ENCODE peak calls at places on chromosomes 7 and 10, in four cellular contexts. C is OCI-LY7, S is GM23248, N is hepatocyte. Q is an unnamed sample. For H3K9me2, the result is how much of the 10 kb centered on the place peaks cover.

GRCh38 chr7:130560972-130561371 is 69.1 kb downstream of the MEST start:
- DNase-seq in S (peak), N (peak), C (peak), Q (peak)

GRCh38 chr7:11412036-11412435 is 420.0 kb downstream of the THSD7A start:
- DNase-seq in C (no peak), N (no peak), S (no peak), Q (no peak)

GRCh38 chr10:110755781-110756180 is 111.6 kb downstream of the RBM20 start:
- DNase-seq in S (peak), N (no peak), C (no peak), Q (no peak)

GRCh38 chr7:105643857-105644256 is 62.6 kb upstream of the EFCAB10 start:
- DNase-seq in C (no peak), S (no peak), N (no peak), Q (peak)

GRCh38 chr7:122528879-122529481 is 169.9 kb downstream of the RNF133 start:
- DNase-seq in C (peak), N (peak), S (peak), Q (peak)

GRCh38 chr7:155962191-155962967 is 150.1 kb upstream of the SHH start:
- DNase-seq in S (peak), C (no peak), N (no peak), Q (no peak)

GRCh38 chr10:62059424-62059913 is 158.0 kb downstream of the ARID5B start:
- DNase-seq in S (no peak), C (no peak), N (no peak), Q (no peak)

GRCh38 chr7:36961097-36961496 is 236.8 kb upstream of the AOAH start:
- DNase-seq in S (no peak), C (no peak), N (no peak), Q (no peak)

GRCh38 chr10:35172574-35172973 is 45.9 kb downstream of the CREM start:
- DNase-seq in N (no peak), C (no peak), S (peak), Q (no peak)

GRCh38 chr7:85075864-85076263 is 111.0 kb downstream of the SEMA3D start:
- DNase-seq in N (peak), C (no peak), S (no peak), Q (no peak)
- H3K9me2 ChIP-seq in N (under half), C (under half), S (under half), Q (under half)

GRCh38 chr10:132815161-132815857 is 29.4 kb upstream of the NKX6-2 start:
- DNase-seq in C (no peak), N (no peak), S (no peak), Q (no peak)
- H3K9me2 ChIP-seq in C (under half), N (under half), S (under half), Q (under half)

DNA sequence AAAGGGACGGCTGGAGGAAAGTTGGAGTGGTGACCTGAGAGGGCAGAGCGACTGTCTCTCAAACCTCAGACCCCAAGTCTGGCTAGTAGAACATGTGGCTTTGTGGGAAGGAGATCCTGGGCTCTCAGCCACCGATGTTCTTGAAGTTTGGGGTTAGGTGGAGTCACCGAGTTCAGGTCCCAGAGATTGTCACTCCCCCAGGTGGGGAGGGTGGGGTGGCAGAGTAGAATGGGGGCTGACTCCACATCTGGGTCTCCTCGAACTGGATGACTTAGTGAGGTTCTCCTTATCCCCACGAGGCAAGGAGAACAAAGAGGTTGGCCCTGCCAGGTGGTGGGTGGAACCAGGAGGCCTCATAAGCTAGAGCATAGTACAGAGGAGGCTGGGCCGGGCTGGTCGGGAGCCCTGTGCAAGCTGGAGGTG is 14.7 kb upstream of the PNLIPRP2 start:
- DNase-seq in S (no peak), N (no peak), C (no peak), Q (no peak)
- H3K9me2 ChIP-seq in S (under half), N (under half), C (under half), Q (under half)

DNA sequence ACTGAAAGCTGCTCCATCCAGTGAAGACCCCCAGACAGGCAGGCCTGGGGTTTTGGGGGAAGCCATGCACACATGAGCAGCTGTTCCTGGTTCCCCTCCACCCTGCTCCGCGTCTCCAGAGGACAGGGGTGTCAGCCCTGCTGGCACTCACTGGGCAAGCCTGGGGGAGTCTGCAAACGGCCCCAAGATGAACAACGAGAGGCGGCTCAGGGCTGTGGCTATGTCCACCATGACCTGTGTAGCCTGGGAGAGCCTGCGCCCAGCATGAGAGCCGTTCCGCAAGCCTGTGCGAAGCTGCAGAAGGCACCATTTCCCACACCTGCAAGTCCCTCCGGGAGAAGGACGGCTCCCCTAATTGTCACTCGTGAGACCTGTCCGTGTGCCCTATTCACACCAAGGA is 59.5 kb downstream of the DPYSL4 start:
- DNase-seq in S (no peak), C (no peak), N (no peak), Q (no peak)
- H3K9me2 ChIP-seq in S (under half), C (under half), N (under half), Q (under half)

GRCh38 chr10:124240721-124241350 is 147.4 kb upstream of the CHST15 start:
- DNase-seq in N (no peak), C (no peak), S (no peak), Q (peak)
- H3K9me2 ChIP-seq in N (under half), C (under half), S (under half), Q (under half)

DNA sequence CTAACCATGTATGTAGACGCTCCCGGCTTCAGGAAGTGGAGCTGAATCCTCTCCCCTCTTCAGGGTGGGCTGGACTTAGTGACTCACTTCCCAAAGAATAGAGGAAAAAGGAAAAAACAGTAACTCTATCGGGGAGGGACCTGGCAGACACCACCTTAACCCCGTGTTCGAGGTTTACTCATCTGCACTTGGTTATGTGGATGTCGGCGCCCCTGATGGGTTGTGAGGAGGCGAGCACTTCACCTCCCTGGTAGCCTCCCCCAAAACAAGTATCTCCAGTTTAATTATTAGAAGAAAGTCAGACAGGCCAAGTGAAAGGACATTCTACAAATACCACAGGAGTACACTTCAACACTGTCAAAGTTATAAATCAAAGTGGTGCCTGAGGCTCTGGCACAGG is 559.7 kb downstream of the TCERG1L start:
- DNase-seq in C (no peak), S (no peak), N (no peak), Q (no peak)
- H3K9me2 ChIP-seq in C (under half), S (under half), N (under half), Q (under half)